ENCODE peak calls at places on chromosomes 3 and 15, in five cellular contexts. M is Calu3, L is HFFc6, V is SK-N-SH, R is GM13976. Y is an unnamed sample.

GRCh38 chr15:98727115-98728040 is 79.0 kb downstream of the IGF1R start:
- DNase-seq in M (peak), V (peak), L (peak), R (no peak), Y (peak)

GRCh38 chr3:10968390-10968789 is 24.2 kb upstream of the SLC6A1 start:
- DNase-seq in L (no peak), R (no peak), M (no peak), V (peak), Y (no peak)

GRCh38 chr3:63656791-63657190 is 4.3 kb downstream of the SNTN start:
- DNase-seq in V (no peak), L (peak), R (no peak), M (no peak), Y (no peak)

GRCh38 chr3:100316656-100317069 is 17.9 kb upstream of the NIT2 start:
- DNase-seq in L (peak), V (peak), M (peak), R (peak), Y (peak)

GRCh38 chr3:105354429-105354828 is 12.3 kb upstream of the ALCAM start:
- DNase-seq in L (no peak), M (no peak), V (no peak), R (no peak), Y (no peak)

GRCh38 chr15:57921371-57921770 is 144.1 kb downstream of the ALDH1A2 start:
- DNase-seq in M (no peak), L (no peak), V (no peak), R (no peak), Y (no peak)

GRCh38 chr3:108178676-108179075 is 43.5 kb downstream of the IFT57 start:
- DNase-seq in V (no peak), R (no peak), M (no peak), L (peak), Y (no peak)

GRCh38 chr15:45616901-45617323 is 17.9 kb upstream of the SQOR start:
- DNase-seq in M (no peak), R (no peak), V (no peak), L (no peak), Y (no peak)

GRCh38 chr3:93991286-93992030 is 11.5 kb downstream of the ARL13B start:
- DNase-seq in V (no peak), M (no peak), R (no peak), L (no peak), Y (no peak)

GRCh38 chr15:80242132-80242769 is 9.8 kb downstream of the CTXND1 start:
- DNase-seq in M (peak), R (peak), L (peak), V (peak), Y (no peak)

GRCh38 chr3:37646865-37647264 is 214.8 kb upstream of the CTDSPL start:
- DNase-seq in V (no peak), R (no peak), L (no peak), M (no peak), Y (no peak)

GRCh38 chr3:58134468-58134867 is 76.3 kb downstream of the DNASE1L3 start:
- DNase-seq in M (no peak), V (no peak), L (no peak), R (no peak), Y (no peak)

GRCh38 chr3:114727373-114727772 is 419.7 kb downstream of the ZBTB20 start:
- DNase-seq in V (no peak), M (no peak), R (peak), L (no peak), Y (no peak)

GRCh38 chr3:53166781-53167291 is 5.8 kb downstream of the PRKCD start:
- DNase-seq in V (no peak), L (peak), R (no peak), M (no peak), Y (peak)

DNA sequence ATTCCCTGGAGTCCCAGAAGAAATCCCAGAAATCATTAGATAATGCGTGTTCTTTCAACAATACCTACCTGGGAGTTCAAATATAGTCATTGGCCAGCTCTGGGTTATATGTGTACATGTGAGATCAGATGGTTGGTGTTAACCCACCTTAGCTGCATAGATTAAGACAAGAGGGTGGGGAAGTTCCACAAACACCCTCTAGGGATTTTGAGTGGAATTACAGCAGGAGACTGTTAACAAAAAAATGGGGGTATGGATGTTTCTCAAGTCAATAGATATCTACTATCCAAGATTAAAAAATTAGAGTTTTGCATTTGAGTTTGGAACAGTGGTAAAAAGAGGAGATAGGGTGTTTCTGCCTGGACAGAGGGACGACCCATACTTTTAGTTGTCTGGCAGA is 282.5 kb upstream of the CNTN3 start:
- DNase-seq in L (peak), V (peak), R (no peak), M (no peak), Y (no peak)
- TF ChIP-seq CTCF in L (peak), V (peak), R (no peak), M (no peak), Y (no peak)

DNA sequence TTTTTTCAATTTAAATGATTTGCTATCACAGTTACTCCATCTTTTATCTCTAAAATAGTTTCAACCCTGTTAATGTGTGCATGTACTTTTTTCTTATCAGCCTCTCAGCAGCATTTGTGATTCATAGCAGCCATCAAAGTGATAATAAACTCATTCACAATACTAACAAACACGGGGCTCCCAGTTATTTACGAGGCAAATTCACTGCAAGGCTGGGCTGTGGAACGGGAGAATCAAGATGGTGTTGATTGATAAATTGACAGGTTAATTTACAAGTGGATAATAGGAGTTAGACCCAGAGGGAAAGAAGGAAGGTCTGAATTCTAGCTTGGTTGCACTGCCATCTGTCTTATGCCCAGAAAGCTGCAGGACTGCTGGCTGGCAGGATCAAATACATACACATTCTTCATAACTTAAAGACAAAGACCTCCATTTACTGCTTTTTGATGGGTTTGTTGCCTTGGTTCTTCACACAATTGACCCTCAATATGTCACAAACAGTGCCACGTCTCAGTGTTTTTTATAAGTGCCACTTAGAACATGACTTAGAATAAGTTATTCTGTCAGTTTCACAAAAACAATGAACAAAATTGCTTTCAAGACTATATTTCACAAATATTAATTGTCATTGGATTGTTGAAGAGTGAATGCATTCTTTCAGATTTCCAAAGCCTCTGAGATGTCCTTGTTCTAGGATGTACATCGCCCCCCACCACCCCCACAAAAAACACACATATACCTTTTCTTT is 562.8 kb downstream of the NR2F2 start:
- DNase-seq in M (peak), L (peak), V (no peak), R (no peak), Y (no peak)
- TF ChIP-seq CTCF in M (peak), L (peak), V (peak), R (peak), Y (no peak)

GRCh38 chr3:12139111-12139511 is 19.6 kb downstream of the TIMP4 start:
- DNase-seq in M (peak), R (no peak), V (peak), L (peak), Y (peak)
- TF ChIP-seq CTCF in M (peak), R (peak), V (peak), L (peak), Y (peak)

GRCh38 chr15:62952969-62953368 is 89.6 kb upstream of the TPM1 start:
- DNase-seq in L (no peak), R (no peak), M (no peak), V (no peak), Y (no peak)
- TF ChIP-seq CTCF in L (no peak), R (no peak), M (no peak), V (no peak), Y (no peak)

GRCh38 chr3:184656430-184656990 is 55.4 kb downstream of the MAGEF1 start:
- DNase-seq in V (no peak), M (no peak), L (no peak), R (no peak), Y (no peak)

GRCh38 chr3:184658223-184658860 is 53.5 kb downstream of the MAGEF1 start:
- DNase-seq in L (no peak), M (no peak), V (no peak), R (no peak), Y (no peak)

GRCh38 chr3:184656991-184657669 is 54.7 kb downstream of the MAGEF1 start:
- DNase-seq in R (peak), L (peak), M (no peak), V (no peak), Y (no peak)

GRCh38 chr3:184662192-184662591 is 49.7 kb downstream of the MAGEF1 start:
- DNase-seq in V (no peak), M (no peak), L (peak), R (no peak), Y (no peak)

DNA sequence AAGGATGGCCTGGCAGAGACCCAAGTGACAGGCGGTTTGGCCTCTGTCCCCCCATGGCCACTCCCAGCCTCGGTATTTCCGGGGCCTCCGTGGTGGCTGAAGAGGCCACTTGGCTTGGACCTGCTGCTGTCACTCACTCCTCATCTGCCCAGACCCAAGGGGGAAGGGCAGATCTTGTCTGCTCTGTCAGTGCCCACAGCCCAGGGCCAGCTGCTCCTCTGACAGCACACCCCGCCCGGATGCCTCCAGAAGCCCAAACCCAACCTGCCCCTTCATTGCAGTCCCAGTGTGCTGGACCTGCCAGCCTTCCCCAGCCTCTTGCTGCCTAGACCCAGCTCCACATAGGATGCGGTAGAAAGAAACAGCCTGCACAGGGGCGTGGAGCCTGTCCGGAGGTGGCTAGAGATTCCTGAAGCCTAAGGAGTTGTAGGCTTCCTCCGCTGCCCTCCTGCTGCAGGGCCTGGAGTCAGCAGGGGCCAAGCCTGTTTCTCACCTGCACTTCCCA is 52.0 kb downstream of the MAGEF1 start:
- DNase-seq in R (no peak), V (peak), M (peak), L (no peak), Y (no peak)
- TF ChIP-seq CTCF in R (no peak), V (no peak), M (no peak), L (no peak), Y (no peak)

Y was measured in AG09319.